ENCODE peak calls at places on chromosomes 11 and 22, in four cellular contexts. N is colonic mucosa, P is psoas muscle, M is myocyte. R is an unnamed sample.

GRCh38 chr11:100687032-100687629 is at the start of gene ARHGAP42:
- DNase-seq in N (peak; percentile 76), P (peak; percentile 85), M (peak; percentile 70), R (peak; percentile 71)

GRCh38 chr11:90911192-90911591 is 688.3 kb upstream of the CHORDC1 start:
- DNase-seq in M (no peak), N (no peak), P (no peak), R (no peak)

GRCh38 chr22:48065852-48066251 is 1303.4 kb downstream of the TBC1D22A start:
- DNase-seq in M (no peak), P (no peak), N (no peak), R (no peak)

GRCh38 chr11:116773203-116774112 is 671 bp upstream of the BUD13 start:
- DNase-seq in P (no peak), M (no peak), N (no peak), R (peak; percentile 11)

GRCh38 chr11:114081641-114082414 is 22.3 kb downstream of the ZBTB16 start:
- DNase-seq in M (peak; percentile 47), N (no peak), P (peak; percentile 49), R (peak; percentile 48)

GRCh38 chr11:68049509-68050370 is 10.9 kb downstream of the TCIRG1 start:
- DNase-seq in M (no peak), N (no peak), P (peak; percentile 40), R (peak; percentile 57)

GRCh38 chr11:110438017-110438416 is 8.3 kb downstream of the FDX1 start:
- DNase-seq in M (no peak), P (no peak), N (no peak), R (no peak)

GRCh38 chr22:29351042-29351441 is 35.5 kb upstream of the RASL10A start:
- DNase-seq in M (no peak), P (peak; percentile 6), N (peak; percentile 40), R (no peak)

GRCh38 chr11:110079726-110080125 is 13.5 kb upstream of the ZC3H12C start:
- DNase-seq in P (no peak), M (no peak), N (no peak), R (no peak)

GRCh38 chr22:17999851-18000250 is 24.5 kb downstream of the MICAL3 start:
- DNase-seq in M (no peak), P (no peak), N (no peak), R (no peak)

GRCh38 chr22:19443544-19444211 is 3.8 kb downstream of the C22orf39 start:
- DNase-seq in M (no peak), N (no peak), P (no peak), R (no peak)

GRCh38 chr22:38788417-38788816 is 5.5 kb downstream of the DNAL4 start:
- DNase-seq in P (no peak), M (peak; percentile 98), N (peak; percentile 26), R (peak; percentile 92)

GRCh38 chr22:30212363-30212995 is 34.1 kb downstream of the LIF start:
- DNase-seq in P (peak; percentile 66), M (peak; percentile 75), N (no peak), R (peak; percentile 96)

GRCh38 chr11:130879836-130880235 is 36.4 kb downstream of the SNX19 start:
- DNase-seq in P (no peak), N (no peak), M (no peak), R (no peak)

GRCh38 chr22:36701166-36701713 is 2.3 kb downstream of the CACNG2 start:
- DNase-seq in P (no peak), M (no peak), N (no peak), R (no peak)

GRCh38 chr11:127627629-127628462 is 627.3 kb upstream of the KIRREL3 start:
- DNase-seq in N (peak; percentile 72), P (no peak), M (no peak), R (peak; percentile 56)

GRCh38 chr11:119318240-119319135 is 1.6 kb upstream of the MCAM start:
- DNase-seq in N (no peak), P (no peak), M (no peak), R (peak; percentile 95)

GRCh38 chr11:75547617-75548054 is 14.4 kb upstream of the SERPINH1 start:
- DNase-seq in N (peak; percentile 57), P (peak; percentile 76), M (peak; percentile 74), R (peak; percentile 58)

GRCh38 chr22:32469799-32470212 is 4.8 kb upstream of the FBXO7 start:
- DNase-seq in M (peak; percentile 54), N (no peak), P (no peak), R (peak; percentile 71)

R was measured in M059J.